ENCODE peak calls at places on chromosomes 7 and 10, in eight cellular contexts. Q is brain microvascular endothelial cell; W is aorta; J is activated naive CD4-positive, alpha-beta T cell; V is ELR; U is CD4-positive, CD25-positive, alpha-beta regulatory T cell; H is retina; K is effector memory CD4-positive, alpha-beta T cell. B is an unnamed sample.

GRCh38 chr10:80032503-80032902 is 46.0 kb upstream of the TMEM254 start:
- DNase-seq in Q (no peak), W (no peak), J (no peak), V (no peak), U (no peak), H (no peak), K (no peak), B (no peak)

GRCh38 chr10:35463105-35463867 is 127.0 kb downstream of the CCNY start:
- DNase-seq in Q (no peak), W (no peak), J (no peak), V (no peak), U (no peak), H (no peak), K (no peak), B (no peak)

GRCh38 chr10:20890009-20890408 is 7.1 kb downstream of the NEBL start:
- DNase-seq in Q (peak), W (no peak), J (no peak), V (no peak), U (no peak), H (no peak), K (no peak), B (no peak)

GRCh38 chr10:61791216-61791615 is 110.3 kb upstream of the ARID5B start:
- DNase-seq in Q (peak), W (no peak), J (no peak), V (no peak), U (no peak), H (no peak), K (no peak), B (no peak)

GRCh38 chr7:66713687-66714086 is 26.8 kb upstream of the RABGEF1 start:
- DNase-seq in Q (no peak), W (no peak), J (no peak), V (no peak), U (no peak), H (no peak), K (no peak), B (no peak)

GRCh38 chr7:34036069-34036920 is 131.0 kb downstream of the BMPER start:
- DNase-seq in Q (peak), W (no peak), J (no peak), V (no peak), U (no peak), H (no peak), K (no peak), B (no peak)

GRCh38 chr7:16847381-16847860 is 34.4 kb downstream of the AGR3 start:
- DNase-seq in Q (peak), W (no peak), J (no peak), V (peak), U (no peak), H (no peak), K (no peak), B (no peak)

GRCh38 chr7:129951076-129952011 is 1.4 kb downstream of the UBE2H start:
- DNase-seq in Q (peak), W (no peak), J (no peak), V (peak), U (no peak), H (peak), K (no peak), B (peak)

GRCh38 chr10:35642793-35643114 is 658 bp upstream of the FZD8 start:
- DNase-seq in Q (no peak), W (no peak), J (no peak), V (no peak), U (no peak), H (no peak), K (no peak), B (no peak)

GRCh38 chr7:3370068-3370704 is 69.1 kb downstream of the SDK1 start:
- DNase-seq in Q (no peak), W (no peak), J (no peak), V (no peak), U (no peak), H (no peak), K (no peak), B (no peak)

GRCh38 chr10:69892436-69893215 is 90.9 kb downstream of the COL13A1 start:
- DNase-seq in Q (peak), W (no peak), J (no peak), V (peak), U (no peak), H (no peak), K (no peak), B (no peak)

GRCh38 chr10:436911-437665 is 252.4 kb downstream of the DIP2C start:
- DNase-seq in Q (no peak), W (no peak), J (no peak), V (no peak), U (no peak), H (no peak), K (no peak), B (no peak)

GRCh38 chr7:101581891-101582290 is 47.2 kb downstream of the MYL10 start:
- DNase-seq in Q (no peak), W (no peak), J (no peak), V (no peak), U (no peak), H (no peak), K (no peak), B (no peak)

GRCh38 chr10:102819054-102819453 is 18.2 kb downstream of the CYP17A1 start:
- DNase-seq in Q (no peak), W (peak), J (no peak), V (no peak), U (no peak), H (no peak), K (no peak), B (no peak)

GRCh38 chr7:54967384-54967783 is 51.4 kb upstream of the EGFR start:
- DNase-seq in Q (no peak), W (no peak), J (no peak), V (peak), U (no peak), H (no peak), K (no peak), B (no peak)

GRCh38 chr7:55405856-55406541 is 40.9 kb downstream of the LANCL2 start:
- DNase-seq in Q (no peak), W (no peak), J (no peak), V (no peak), U (no peak), H (no peak), K (no peak), B (no peak)

GRCh38 chr10:71985542-71986250 is 21.5 kb downstream of the CHST3 start:
- DNase-seq in Q (peak), W (no peak), J (no peak), V (no peak), U (no peak), H (no peak), K (no peak), B (no peak)

GRCh38 chr10:33248638-33249037 is 85.8 kb downstream of the NRP1 start:
- DNase-seq in Q (peak), W (no peak), J (no peak), V (peak), U (no peak), H (no peak), K (no peak), B (no peak)

GRCh38 chr7:151897201-151897711 is 20.3 kb upstream of the PRKAG2 start:
- DNase-seq in Q (no peak), W (no peak), J (no peak), V (no peak), U (no peak), H (peak), K (no peak), B (no peak)

GRCh38 chr7:121798896-121799295 is 74.1 kb upstream of the PTPRZ1 start:
- DNase-seq in Q (no peak), W (no peak), J (no peak), V (peak), U (no peak), H (peak), K (no peak), B (no peak)

GRCh38 chr10:14389981-14390590 is 59.4 kb upstream of the FRMD4A start:
- DNase-seq in Q (no peak), W (no peak), J (no peak), V (no peak), U (no peak), H (no peak), K (no peak), B (no peak)

GRCh38 chr7:36810476-36810875 is 86.2 kb upstream of the AOAH start:
- DNase-seq in Q (no peak), W (no peak), J (no peak), V (no peak), U (no peak), H (no peak), K (no peak), B (no peak)

GRCh38 chr7:18494821-18495408 is 634 bp upstream of the HDAC9 start:
- DNase-seq in Q (peak), W (no peak), J (no peak), V (peak), U (no peak), H (no peak), K (no peak), B (no peak)

GRCh38 chr7:3043544-3044395 is at the start of gene CARD11:
- DNase-seq in Q (no peak), W (no peak), J (no peak), V (no peak), U (peak), H (no peak), K (peak), B (peak)

GRCh38 chr7:150971242-150972048 is 6.7 kb downstream of the KCNH2 start:
- DNase-seq in Q (no peak), W (no peak), J (no peak), V (no peak), U (no peak), H (peak), K (no peak), B (no peak)

GRCh38 chr10:110192552-110192951 is 14.9 kb upstream of the MXI1 start:
- DNase-seq in Q (no peak), W (no peak), J (no peak), V (peak), U (no peak), H (no peak), K (no peak), B (no peak)

GRCh38 chr10:18238875-18239485 is 98.8 kb downstream of the CACNB2 start:
- DNase-seq in Q (peak), W (no peak), J (no peak), V (peak), U (no peak), H (no peak), K (no peak), B (no peak)

GRCh38 chr10:102347236-102347828 is 48.2 kb upstream of the NFKB2 start:
- DNase-seq in Q (peak), W (no peak), J (no peak), V (peak), U (no peak), H (peak), K (no peak), B (no peak)

GRCh38 chr7:4144801-4145470 is 537.2 kb upstream of the FOXK1 start:
- DNase-seq in Q (peak), W (peak), J (no peak), V (no peak), U (no peak), H (peak), K (no peak), B (no peak)

GRCh38 chr7:135169141-135169935 is 1.2 kb downstream of the CYREN start:
- DNase-seq in Q (peak), W (peak), J (no peak), V (peak), U (peak), H (peak), K (peak), B (peak)

GRCh38 chr7:2810682-2811471 is 33.2 kb downstream of the GNA12 start:
- DNase-seq in Q (no peak), W (peak), J (no peak), V (no peak), U (no peak), H (no peak), K (no peak), B (no peak)

GRCh38 chr10:100184426-100185219 is 1.2 kb downstream of the ERLIN1 start:
- DNase-seq in Q (no peak), W (no peak), J (no peak), V (peak), U (no peak), H (peak), K (no peak), B (no peak)

GRCh38 chr7:100476903-100477870 is 1.8 kb downstream of the TSC22D4 start:
- DNase-seq in Q (no peak), W (no peak), J (no peak), V (peak), U (no peak), H (no peak), K (no peak), B (peak)

GRCh38 chr7:94252971-94253370 is 141.7 kb upstream of the COL1A2 start:
- DNase-seq in Q (no peak), W (no peak), J (no peak), V (no peak), U (no peak), H (no peak), K (no peak), B (no peak)

GRCh38 chr10:22927661-22928403 is at the start of gene ARMC3:
- DNase-seq in Q (peak), W (peak), J (peak), V (peak), U (peak), H (peak), K (peak), B (peak)

GRCh38 chr10:73771722-73772279 is 10.0 kb upstream of the CHCHD1 start:
- DNase-seq in Q (peak), W (peak), J (no peak), V (peak), U (peak), H (no peak), K (no peak), B (peak)

GRCh38 chr7:70795948-70796347 is 336.0 kb upstream of the GALNT17 start:
- DNase-seq in Q (no peak), W (no peak), J (no peak), V (no peak), U (no peak), H (no peak), K (no peak), B (no peak)

B was measured in T-helper 9 cell.